ENCODE peak calls at places on chromosome 18, in ten cellular contexts. U, P, J, K, C, E, H, A, Q and Y are unnamed samples.
A peak's percentile ranks its signal among the peaks of the same experiment; 100 is the strongest.

GRCh38 chr18:52341617-52342381 is 1.8 kb downstream of the DCC start:
- DNase-seq in U (peak; percentile 63), P (no peak), J (no peak), K (no peak), C (peak; percentile 8), E (no peak), H (no peak), A (no peak), Q (peak; percentile 29), Y (peak; percentile 70)

GRCh38 chr18:41955688-41956087 is 654 bp downstream of the PIK3C3 start:
- DNase-seq in U (no peak), P (no peak), J (no peak), K (no peak), C (no peak), E (no peak), H (no peak), A (no peak), Q (peak; percentile 9), Y (no peak)

GRCh38 chr18:49059028-49059670 is 108.4 kb upstream of the SMAD7 start:
- DNase-seq in U (peak; percentile 49), P (no peak), J (no peak), K (no peak), C (no peak), E (no peak), H (no peak), A (no peak), Q (peak; percentile 34), Y (no peak)

GRCh38 chr18:57561728-57562423 is 24.6 kb downstream of the FECH start:
- DNase-seq in U (peak; percentile 49), P (peak; percentile 66), J (peak; percentile 49), K (peak; percentile 65), C (peak; percentile 29), E (no peak), H (no peak), A (no peak), Q (peak; percentile 67), Y (peak; percentile 67)

GRCh38 chr18:68763082-68763481 is 34.8 kb upstream of the CCDC102B start:
- DNase-seq in U (no peak), P (no peak), J (peak; percentile 24), K (no peak), C (no peak), E (no peak), H (no peak), A (no peak), Q (no peak), Y (no peak)

GRCh38 chr18:8703781-8704301 is 1.5 kb upstream of the MTCL1 start:
- DNase-seq in U (peak; percentile 16), P (no peak), J (no peak), K (no peak), C (no peak), E (no peak), H (no peak), A (peak; percentile 53), Q (no peak), Y (no peak)

GRCh38 chr18:61946449-61946848 is 53.6 kb upstream of the RNF152 start:
- DNase-seq in U (no peak), P (no peak), J (no peak), K (no peak), C (no peak), E (no peak), H (no peak), A (no peak), Q (peak; percentile 37), Y (no peak)

GRCh38 chr18:66510357-66511027 is 93.4 kb downstream of the CDH19 start:
- DNase-seq in U (no peak), P (no peak), J (no peak), K (no peak), C (no peak), E (no peak), H (no peak), A (no peak), Q (no peak), Y (no peak)

GRCh38 chr18:23225518-23225917 is 90.2 kb downstream of the CABLES1 start:
- DNase-seq in U (no peak), P (no peak), J (peak; percentile 75), K (no peak), C (no peak), E (no peak), H (no peak), A (peak; percentile 74), Q (peak; percentile 99), Y (no peak)

GRCh38 chr18:58409802-58410445 is 219.0 kb downstream of the ALPK2 start:
- DNase-seq in U (no peak), P (no peak), J (no peak), K (no peak), C (no peak), E (no peak), H (no peak), A (no peak), Q (no peak), Y (no peak)

GRCh38 chr18:68447286-68447685 is 267.6 kb downstream of the TMX3 start:
- DNase-seq in U (no peak), P (no peak), J (no peak), K (no peak), C (no peak), E (no peak), H (no peak), A (no peak), Q (no peak), Y (no peak)

GRCh38 chr18:9612215-9612830 is 2.0 kb downstream of the PPP4R1 start:
- DNase-seq in U (peak; percentile 37), P (peak; percentile 70), J (peak; percentile 64), K (peak; percentile 41), C (peak; percentile 14), E (no peak), H (no peak), A (no peak), Q (peak; percentile 58), Y (no peak)

GRCh38 chr18:31156831-31157763 is 5.6 kb downstream of the DSC1 start:
- DNase-seq in U (no peak), P (no peak), J (no peak), K (no peak), C (no peak), E (no peak), H (no peak), A (no peak), Q (no peak), Y (no peak)

DNA sequence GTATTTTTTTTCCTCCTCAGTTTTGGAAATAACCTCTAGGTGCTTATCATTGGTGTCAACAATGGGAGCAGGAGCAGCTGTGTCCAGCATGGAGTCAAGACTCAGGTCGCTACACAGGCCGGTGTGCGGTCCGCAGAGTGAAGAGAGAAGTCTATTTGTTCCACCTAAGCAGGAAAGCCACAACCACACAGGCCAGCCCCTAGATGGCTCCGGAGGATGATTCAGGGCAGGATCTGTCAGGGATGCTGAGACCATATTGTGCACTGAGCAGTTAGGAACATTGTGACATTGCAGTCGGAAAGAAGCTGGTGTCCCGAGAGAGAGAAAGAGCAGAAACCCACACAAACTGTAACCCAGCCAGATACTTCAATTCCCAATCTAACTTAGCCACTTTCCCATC is 136.9 kb downstream of the GAREM1 start:
- DNase-seq in U (no peak), P (no peak), J (no peak), K (no peak), C (no peak), E (no peak), H (no peak), A (no peak), Q (peak; percentile 20), Y (peak; percentile 20)
- TF ChIP-seq CTCF in U (no peak), P (no peak), J (no peak), K (no peak), C (no peak), E (no peak), H (no peak), A (no peak), Q (no peak), Y (no peak)

GRCh38 chr18:63514326-63514725 is 27.8 kb upstream of the SERPINB12 start:
- DNase-seq in U (no peak), P (no peak), J (no peak), K (no peak), C (no peak), E (no peak), H (no peak), A (no peak), Q (no peak), Y (no peak)

GRCh38 chr18:63511285-63511684 is 30.9 kb upstream of the SERPINB12 start:
- DNase-seq in U (peak; percentile 60), P (peak; percentile 22), J (peak; percentile 33), K (no peak), C (peak; percentile 23), E (no peak), H (no peak), A (no peak), Q (peak; percentile 54), Y (peak; percentile 42)

GRCh38 chr18:63515799-63516198 is 26.4 kb upstream of the SERPINB12 start:
- DNase-seq in U (no peak), P (no peak), J (no peak), K (no peak), C (no peak), E (no peak), H (no peak), A (no peak), Q (no peak), Y (no peak)

GRCh38 chr18:63518178-63519012 is 23.8 kb upstream of the SERPINB12 start:
- DNase-seq in U (peak; percentile 82), P (peak; percentile 82), J (peak; percentile 59), K (peak; percentile 44), C (peak; percentile 36), E (peak; percentile 36), H (no peak), A (peak; percentile 74), Q (peak; percentile 82), Y (peak; percentile 50)

GRCh38 chr18:63515279-63515678 is 26.9 kb upstream of the SERPINB12 start:
- DNase-seq in U (no peak), P (no peak), J (no peak), K (no peak), C (no peak), E (no peak), H (no peak), A (no peak), Q (no peak), Y (no peak)
- TF ChIP-seq CTCF in U (no peak), P (peak; percentile 5), J (no peak), K (no peak), C (peak; percentile 16), E (no peak), H (no peak), A (no peak), Q (peak; percentile 30), Y (peak; percentile 66)

DNA sequence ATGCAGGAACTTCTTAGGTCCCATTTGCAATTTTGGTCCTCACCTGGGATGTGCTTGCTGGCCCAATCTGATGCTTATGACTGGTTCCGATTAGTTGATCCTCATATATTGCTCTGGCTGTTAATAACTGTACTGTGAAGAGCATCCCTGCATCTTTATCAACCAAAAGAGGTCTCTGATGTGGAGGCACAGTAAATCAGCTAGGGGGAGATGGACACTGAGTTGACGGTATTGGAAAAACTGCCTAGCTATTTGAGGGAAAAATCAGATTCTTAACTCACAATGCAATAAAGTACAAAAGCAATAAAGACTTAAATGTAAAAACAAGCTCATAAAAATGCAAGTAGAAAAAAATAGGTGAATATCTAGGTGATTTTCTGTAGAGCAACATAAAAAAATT is 188.0 kb upstream of the TCF4 start:
- DNase-seq in U (no peak), P (no peak), J (no peak), K (no peak), C (no peak), E (no peak), H (no peak), A (no peak), Q (no peak), Y (no peak)
- TF ChIP-seq CTCF in U (no peak), P (no peak), J (no peak), K (no peak), C (peak; percentile 54), E (no peak), H (no peak), A (no peak), Q (peak; percentile 24), Y (no peak)

GRCh38 chr18:76384861-76385680 is 110.0 kb downstream of the ZNF516 start:
- DNase-seq in U (no peak), P (no peak), J (no peak), K (no peak), C (no peak), E (peak; percentile 23), H (no peak), A (peak; percentile 50), Q (no peak), Y (no peak)
- TF ChIP-seq CTCF in U (no peak), P (no peak), J (no peak), K (no peak), C (no peak), E (no peak), H (no peak), A (no peak), Q (no peak), Y (no peak)